ENCODE peak calls at places on chromosomes 7 and 10, in eight cellular contexts. One of them, this sample, is unnamed.

GRCh38 chr10:97676770-97677581 is 10.1 kb downstream of the AVPI1 start:
- DNase-seq in cardiac fibroblast: peak
- DNase-seq in fibroblast of lung: peak
- DNase-seq in GM23338: peak
- DNase-seq in ovary: no peak
- DNase-seq in IMR-90: peak
- DNase-seq in upper lobe of right lung: no peak
- DNase-seq in NB4: peak
- DNase-seq in this sample: no peak

GRCh38 chr7:47771301-47771989 is 176.8 kb downstream of the PKD1L1 start:
- DNase-seq in cardiac fibroblast: peak
- DNase-seq in ovary: no peak
- DNase-seq in GM23338: no peak
- DNase-seq in upper lobe of right lung: no peak
- DNase-seq in fibroblast of lung: peak
- DNase-seq in NB4: no peak
- DNase-seq in IMR-90: no peak
- DNase-seq in this sample: no peak

GRCh38 chr7:42285383-42285824 is 48.4 kb upstream of the GLI3 start:
- DNase-seq in fibroblast of lung: peak
- DNase-seq in IMR-90: no peak
- DNase-seq in NB4: no peak
- DNase-seq in cardiac fibroblast: peak
- DNase-seq in upper lobe of right lung: no peak
- DNase-seq in ovary: no peak
- DNase-seq in GM23338: no peak
- DNase-seq in this sample: no peak

GRCh38 chr7:44275829-44276570 is 49.4 kb downstream of the CAMK2B start:
- DNase-seq in IMR-90: no peak
- DNase-seq in fibroblast of lung: no peak
- DNase-seq in ovary: no peak
- DNase-seq in GM23338: peak
- DNase-seq in NB4: no peak
- DNase-seq in upper lobe of right lung: peak
- DNase-seq in cardiac fibroblast: no peak
- DNase-seq in this sample: no peak

GRCh38 chr7:1234794-1235500 is 2.3 kb downstream of the UNCX start:
- DNase-seq in IMR-90: no peak
- DNase-seq in GM23338: peak
- DNase-seq in fibroblast of lung: no peak
- DNase-seq in ovary: no peak
- DNase-seq in upper lobe of right lung: no peak
- DNase-seq in cardiac fibroblast: no peak
- DNase-seq in NB4: peak
- DNase-seq in this sample: no peak

GRCh38 chr10:47361293-47361692 is 13.1 kb downstream of the RBP3 start:
- DNase-seq in cardiac fibroblast: peak
- DNase-seq in GM23338: peak
- DNase-seq in upper lobe of right lung: no peak
- DNase-seq in ovary: no peak
- DNase-seq in fibroblast of lung: peak
- DNase-seq in IMR-90: peak
- DNase-seq in NB4: peak
- DNase-seq in this sample: no peak

GRCh38 chr10:131311661-131312260 is at the start of gene TCERG1L:
- DNase-seq in IMR-90: no peak
- DNase-seq in ovary: peak
- DNase-seq in NB4: no peak
- DNase-seq in cardiac fibroblast: no peak
- DNase-seq in GM23338: peak
- DNase-seq in fibroblast of lung: no peak
- DNase-seq in upper lobe of right lung: no peak
- DNase-seq in this sample: no peak

GRCh38 chr10:96666738-96667137 is 53.6 kb downstream of the PIK3AP1 start:
- DNase-seq in cardiac fibroblast: no peak
- DNase-seq in ovary: no peak
- DNase-seq in IMR-90: no peak
- DNase-seq in GM23338: no peak
- DNase-seq in fibroblast of lung: no peak
- DNase-seq in upper lobe of right lung: no peak
- DNase-seq in NB4: no peak
- DNase-seq in this sample: no peak

GRCh38 chr7:130022115-130022514 is 29.1 kb downstream of the ZC3HC1 start:
- DNase-seq in IMR-90: no peak
- DNase-seq in upper lobe of right lung: no peak
- DNase-seq in NB4: no peak
- DNase-seq in GM23338: no peak
- DNase-seq in ovary: no peak
- DNase-seq in fibroblast of lung: no peak
- DNase-seq in cardiac fibroblast: no peak
- DNase-seq in this sample: no peak

GRCh38 chr10:118850418-118851061 is 95.8 kb upstream of the CACUL1 start:
- DNase-seq in fibroblast of lung: peak
- DNase-seq in cardiac fibroblast: peak
- DNase-seq in ovary: peak
- DNase-seq in NB4: peak
- DNase-seq in GM23338: peak
- DNase-seq in upper lobe of right lung: peak
- DNase-seq in IMR-90: peak
- DNase-seq in this sample: peak

GRCh38 chr10:2351566-2351965 is 614.2 kb upstream of the ADARB2 start:
- DNase-seq in IMR-90: no peak
- DNase-seq in ovary: no peak
- DNase-seq in NB4: no peak
- DNase-seq in GM23338: no peak
- DNase-seq in upper lobe of right lung: no peak
- DNase-seq in cardiac fibroblast: no peak
- DNase-seq in fibroblast of lung: no peak
- DNase-seq in this sample: no peak

GRCh38 chr7:40760997-40761396 is 626.2 kb downstream of the SUGCT start:
- DNase-seq in fibroblast of lung: no peak
- DNase-seq in ovary: no peak
- DNase-seq in GM23338: no peak
- DNase-seq in NB4: no peak
- DNase-seq in cardiac fibroblast: no peak
- DNase-seq in IMR-90: no peak
- DNase-seq in upper lobe of right lung: no peak
- DNase-seq in this sample: no peak

GRCh38 chr10:46282460-46283216 is 4.2 kb upstream of the ANTXRL start:
- DNase-seq in GM23338: peak
- DNase-seq in ovary: peak
- DNase-seq in cardiac fibroblast: peak
- DNase-seq in fibroblast of lung: peak
- DNase-seq in IMR-90: peak
- DNase-seq in upper lobe of right lung: peak
- DNase-seq in NB4: peak
- DNase-seq in this sample: no peak

GRCh38 chr10:49609283-49610014 is 661 bp upstream of the SLC18A3 start:
- DNase-seq in ovary: no peak
- DNase-seq in cardiac fibroblast: no peak
- DNase-seq in NB4: no peak
- DNase-seq in fibroblast of lung: no peak
- DNase-seq in GM23338: peak
- DNase-seq in IMR-90: no peak
- DNase-seq in upper lobe of right lung: peak
- DNase-seq in this sample: no peak

GRCh38 chr10:29535012-29535777 is 99.6 kb downstream of the SVIL start:
- DNase-seq in cardiac fibroblast: peak
- DNase-seq in IMR-90: peak
- DNase-seq in GM23338: peak
- DNase-seq in upper lobe of right lung: peak
- DNase-seq in ovary: peak
- DNase-seq in fibroblast of lung: peak
- DNase-seq in NB4: peak
- DNase-seq in this sample: no peak

GRCh38 chr10:10891437-10891836 is 126.2 kb upstream of the CELF2 start:
- DNase-seq in IMR-90: peak
- DNase-seq in GM23338: no peak
- DNase-seq in cardiac fibroblast: peak
- DNase-seq in upper lobe of right lung: no peak
- DNase-seq in fibroblast of lung: peak
- DNase-seq in NB4: no peak
- DNase-seq in ovary: no peak
- DNase-seq in this sample: no peak

GRCh38 chr10:119278126-119278701 is 70.8 kb downstream of the GRK5 start:
- DNase-seq in cardiac fibroblast: no peak
- DNase-seq in GM23338: no peak
- DNase-seq in ovary: no peak
- DNase-seq in IMR-90: no peak
- DNase-seq in NB4: no peak
- DNase-seq in upper lobe of right lung: no peak
- DNase-seq in fibroblast of lung: no peak
- DNase-seq in this sample: no peak

DNA sequence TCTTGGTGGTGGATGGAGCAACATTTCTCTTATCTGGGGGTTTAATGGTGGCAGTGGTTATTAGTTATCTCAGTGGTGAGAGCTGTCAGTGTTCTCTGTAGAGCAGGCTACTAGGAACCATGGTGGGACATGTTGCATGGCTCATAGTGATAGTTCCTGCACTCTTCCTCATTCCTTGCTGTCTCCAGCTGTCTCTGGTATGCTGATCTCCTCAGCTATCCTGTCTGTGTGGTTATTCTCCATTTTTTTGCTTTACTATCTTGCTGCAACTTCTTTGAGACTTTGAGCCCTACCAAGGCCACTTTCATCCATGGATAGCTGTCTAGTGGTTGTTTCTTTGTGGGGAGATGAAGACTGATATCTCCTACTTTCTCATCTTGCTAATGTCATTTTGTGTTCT is 44.0 kb downstream of the CCDC7 start:
- DNase-seq in ovary: no peak
- DNase-seq in cardiac fibroblast: no peak
- DNase-seq in IMR-90: peak
- DNase-seq in upper lobe of right lung: no peak
- DNase-seq in fibroblast of lung: no peak
- DNase-seq in NB4: no peak
- DNase-seq in GM23338: no peak
- DNase-seq in this sample: no peak
- H3K4me3 ChIP-seq in ovary: no peak
- H3K4me3 ChIP-seq in cardiac fibroblast: no peak
- H3K4me3 ChIP-seq in IMR-90: no peak
- H3K4me3 ChIP-seq in upper lobe of right lung: no peak
- H3K4me3 ChIP-seq in fibroblast of lung: no peak
- H3K4me3 ChIP-seq in NB4: no peak
- H3K4me3 ChIP-seq in GM23338: no peak
- H3K4me3 ChIP-seq in this sample: no peak

DNA sequence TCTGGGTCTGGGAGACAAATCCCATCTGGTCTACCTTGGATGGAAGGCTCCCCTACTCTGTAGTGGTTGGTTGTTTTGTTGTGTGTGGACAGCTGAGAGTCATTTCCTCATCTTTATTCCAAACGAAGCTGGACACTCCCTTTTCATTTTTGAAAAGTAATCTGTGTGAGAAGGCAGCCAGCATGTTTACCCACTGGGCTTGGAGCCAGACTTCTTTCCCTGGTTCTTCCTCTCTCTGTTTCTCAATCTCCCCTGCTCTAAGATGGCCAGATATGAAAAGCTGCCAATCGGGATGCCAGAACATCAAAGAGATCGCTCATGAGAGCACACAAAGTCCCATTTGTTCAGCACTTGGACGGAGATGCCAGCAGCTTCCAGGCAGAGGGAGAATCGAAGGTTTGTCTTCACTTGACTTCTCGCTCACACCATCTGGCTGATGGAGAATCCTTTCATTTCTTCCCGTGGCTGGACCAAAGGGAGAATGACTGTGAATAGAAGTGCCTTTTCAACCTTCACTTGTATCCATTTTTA is 108.2 kb upstream of the AGR3 start:
- DNase-seq in upper lobe of right lung: peak
- DNase-seq in NB4: no peak
- DNase-seq in IMR-90: peak
- DNase-seq in cardiac fibroblast: peak
- DNase-seq in fibroblast of lung: peak
- DNase-seq in GM23338: no peak
- DNase-seq in ovary: peak
- DNase-seq in this sample: no peak
- H3K4me3 ChIP-seq in upper lobe of right lung: peak
- H3K4me3 ChIP-seq in NB4: no peak
- H3K4me3 ChIP-seq in IMR-90: peak
- H3K4me3 ChIP-seq in cardiac fibroblast: peak
- H3K4me3 ChIP-seq in fibroblast of lung: peak
- H3K4me3 ChIP-seq in GM23338: no peak
- H3K4me3 ChIP-seq in ovary: no peak
- H3K4me3 ChIP-seq in this sample: no peak

GRCh38 chr10:13528875-13529713 is at the start of gene BEND7:
- DNase-seq in upper lobe of right lung: peak
- DNase-seq in GM23338: peak
- DNase-seq in cardiac fibroblast: no peak
- DNase-seq in NB4: peak
- DNase-seq in ovary: peak
- DNase-seq in fibroblast of lung: no peak
- DNase-seq in IMR-90: peak
- DNase-seq in this sample: no peak
- H3K4me3 ChIP-seq in upper lobe of right lung: peak
- H3K4me3 ChIP-seq in GM23338: peak
- H3K4me3 ChIP-seq in cardiac fibroblast: peak
- H3K4me3 ChIP-seq in NB4: no peak
- H3K4me3 ChIP-seq in ovary: peak
- H3K4me3 ChIP-seq in fibroblast of lung: peak
- H3K4me3 ChIP-seq in IMR-90: peak
- H3K4me3 ChIP-seq in this sample: no peak

GRCh38 chr7:100895701-100895955 is at the start of gene ACHE:
- DNase-seq in NB4: no peak
- DNase-seq in IMR-90: no peak
- DNase-seq in fibroblast of lung: no peak
- DNase-seq in GM23338: peak
- DNase-seq in cardiac fibroblast: no peak
- DNase-seq in ovary: no peak
- DNase-seq in upper lobe of right lung: no peak
- DNase-seq in this sample: no peak

GRCh38 chr7:100895956-100896742 is 461 bp upstream of the ACHE start:
- DNase-seq in GM23338: peak
- DNase-seq in cardiac fibroblast: no peak
- DNase-seq in upper lobe of right lung: peak
- DNase-seq in ovary: no peak
- DNase-seq in IMR-90: no peak
- DNase-seq in NB4: peak
- DNase-seq in fibroblast of lung: no peak
- DNase-seq in this sample: no peak

GRCh38 chr7:100897111-100897608 is 1.5 kb upstream of the ACHE start:
- DNase-seq in ovary: peak
- DNase-seq in IMR-90: no peak
- DNase-seq in fibroblast of lung: no peak
- DNase-seq in GM23338: peak
- DNase-seq in upper lobe of right lung: peak
- DNase-seq in NB4: peak
- DNase-seq in cardiac fibroblast: no peak
- DNase-seq in this sample: no peak

GRCh38 chr7:100897772-100898454 is 2.2 kb upstream of the ACHE start:
- DNase-seq in cardiac fibroblast: no peak
- DNase-seq in IMR-90: no peak
- DNase-seq in upper lobe of right lung: no peak
- DNase-seq in ovary: no peak
- DNase-seq in fibroblast of lung: no peak
- DNase-seq in GM23338: no peak
- DNase-seq in NB4: no peak
- DNase-seq in this sample: no peak

DNA sequence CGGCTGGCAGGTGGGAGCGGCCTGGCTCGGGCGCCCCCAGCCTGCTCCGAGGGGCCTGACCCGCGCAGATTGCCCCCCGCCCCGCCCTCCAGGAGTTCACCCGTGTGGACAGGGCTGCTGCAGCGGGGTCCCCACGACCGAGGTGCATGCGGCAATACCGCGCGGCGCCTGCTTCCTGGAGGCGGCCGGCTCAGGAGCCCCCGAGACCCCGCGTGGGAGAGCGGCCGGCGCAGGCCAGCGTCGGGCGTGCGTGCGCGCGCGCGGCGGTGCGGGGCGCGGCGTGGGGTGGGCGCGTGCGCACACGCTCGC is 1.0 kb upstream of the ACHE start:
- DNase-seq in upper lobe of right lung: no peak
- DNase-seq in GM23338: no peak
- DNase-seq in IMR-90: no peak
- DNase-seq in NB4: peak
- DNase-seq in fibroblast of lung: no peak
- DNase-seq in cardiac fibroblast: no peak
- DNase-seq in ovary: no peak
- DNase-seq in this sample: no peak
- H3K4me3 ChIP-seq in upper lobe of right lung: peak
- H3K4me3 ChIP-seq in GM23338: peak
- H3K4me3 ChIP-seq in IMR-90: no peak
- H3K4me3 ChIP-seq in NB4: no peak
- H3K4me3 ChIP-seq in fibroblast of lung: no peak
- H3K4me3 ChIP-seq in cardiac fibroblast: no peak
- H3K4me3 ChIP-seq in ovary: peak
- H3K4me3 ChIP-seq in this sample: no peak